ENCODE peak calls at places on chromosomes 2 and 18, in four cellular contexts. S, B, O and P are unnamed samples.

GRCh38 chr18:10160251-10160650 is 246.4 kb downstream of the VAPA start:
- DNase-seq in S (no peak), B (no peak), O (no peak), P (no peak)

GRCh38 chr2:141417246-141417797 is 713.5 kb downstream of the LRP1B start:
- DNase-seq in S (no peak), B (no peak), O (no peak), P (no peak)

GRCh38 chr18:76256897-76257500 is 238.0 kb downstream of the ZNF516 start:
- DNase-seq in S (no peak), B (no peak), O (peak), P (peak)

GRCh38 chr18:31399336-31400032 is 22.9 kb downstream of the DSG4 start:
- DNase-seq in S (no peak), B (no peak), O (no peak), P (peak)

GRCh38 chr2:118844261-118845004 is 3.0 kb downstream of the EN1 start:
- DNase-seq in S (no peak), B (peak), O (peak), P (no peak)

GRCh38 chr2:29530281-29530680 is 391.1 kb downstream of the ALK start:
- DNase-seq in S (no peak), B (no peak), O (no peak), P (no peak)

GRCh38 chr2:190574169-190574568 is 39.6 kb upstream of the NEMP2 start:
- DNase-seq in S (no peak), B (no peak), O (no peak), P (no peak)

GRCh38 chr2:70753031-70753430 is 15.0 kb downstream of the ADD2 start:
- DNase-seq in S (no peak), B (no peak), O (no peak), P (no peak)

GRCh38 chr18:13823707-13824395 is at the start of gene MC5R:
- DNase-seq in S (peak), B (peak), O (peak), P (no peak)

GRCh38 chr18:21331094-21331493 is 89.1 kb downstream of the GREB1L start:
- DNase-seq in S (no peak), B (no peak), O (no peak), P (no peak)

GRCh38 chr2:73716518-73717250 is 20.5 kb downstream of the TPRKB start:
- DNase-seq in S (peak), B (no peak), O (no peak), P (no peak)

GRCh38 chr2:134745023-134745422 is 26.2 kb upstream of the TMEM163 start:
- DNase-seq in S (no peak), B (no peak), O (no peak), P (no peak)

GRCh38 chr18:55875330-55875933 is 287.4 kb upstream of the TCF4 start:
- DNase-seq in S (no peak), B (no peak), O (no peak), P (no peak)

GRCh38 chr18:55868909-55869308 is 280.9 kb upstream of the TCF4 start:
- DNase-seq in S (no peak), B (no peak), O (no peak), P (no peak)

GRCh38 chr18:55869547-55869946 is 281.6 kb upstream of the TCF4 start:
- DNase-seq in S (peak), B (no peak), O (no peak), P (no peak)

GRCh38 chr18:55869965-55870585 is 282.1 kb upstream of the TCF4 start:
- DNase-seq in S (no peak), B (no peak), O (no peak), P (no peak)
- H2AFZ ChIP-seq in S (no peak), B (no peak), O (no peak), P (no peak)

GRCh38 chr18:48790869-48791635 is 159.7 kb downstream of the SMAD7 start:
- DNase-seq in S (no peak), B (no peak), O (no peak), P (no peak)
- H3K27ac ChIP-seq in S (peak), B (no peak), O (no peak), P (peak)

DNA sequence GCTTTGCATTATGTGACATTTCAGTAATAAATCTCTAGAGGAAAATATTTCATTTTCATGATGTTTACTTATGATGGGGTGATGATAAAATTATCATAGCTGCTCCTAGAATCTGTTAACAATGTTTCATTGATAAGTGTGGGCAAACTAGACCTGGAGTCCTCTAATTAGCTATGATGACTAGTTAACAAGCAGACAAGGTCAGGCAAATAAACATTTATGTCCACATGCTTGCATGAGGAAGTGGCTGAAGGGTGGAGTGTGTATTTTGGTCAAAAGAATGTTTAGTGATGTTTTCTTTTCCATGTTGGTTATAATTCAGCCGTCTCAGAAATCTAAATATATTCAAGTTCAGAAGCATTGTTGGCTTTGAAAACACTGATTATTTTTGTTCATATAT is 99.9 kb upstream of the FN1 start:
- DNase-seq in S (peak), B (no peak), O (no peak), P (no peak)
- TF ChIP-seq POLR2AphosphoS5 in S (no peak), B (no peak), O (no peak), P (no peak)

DNA sequence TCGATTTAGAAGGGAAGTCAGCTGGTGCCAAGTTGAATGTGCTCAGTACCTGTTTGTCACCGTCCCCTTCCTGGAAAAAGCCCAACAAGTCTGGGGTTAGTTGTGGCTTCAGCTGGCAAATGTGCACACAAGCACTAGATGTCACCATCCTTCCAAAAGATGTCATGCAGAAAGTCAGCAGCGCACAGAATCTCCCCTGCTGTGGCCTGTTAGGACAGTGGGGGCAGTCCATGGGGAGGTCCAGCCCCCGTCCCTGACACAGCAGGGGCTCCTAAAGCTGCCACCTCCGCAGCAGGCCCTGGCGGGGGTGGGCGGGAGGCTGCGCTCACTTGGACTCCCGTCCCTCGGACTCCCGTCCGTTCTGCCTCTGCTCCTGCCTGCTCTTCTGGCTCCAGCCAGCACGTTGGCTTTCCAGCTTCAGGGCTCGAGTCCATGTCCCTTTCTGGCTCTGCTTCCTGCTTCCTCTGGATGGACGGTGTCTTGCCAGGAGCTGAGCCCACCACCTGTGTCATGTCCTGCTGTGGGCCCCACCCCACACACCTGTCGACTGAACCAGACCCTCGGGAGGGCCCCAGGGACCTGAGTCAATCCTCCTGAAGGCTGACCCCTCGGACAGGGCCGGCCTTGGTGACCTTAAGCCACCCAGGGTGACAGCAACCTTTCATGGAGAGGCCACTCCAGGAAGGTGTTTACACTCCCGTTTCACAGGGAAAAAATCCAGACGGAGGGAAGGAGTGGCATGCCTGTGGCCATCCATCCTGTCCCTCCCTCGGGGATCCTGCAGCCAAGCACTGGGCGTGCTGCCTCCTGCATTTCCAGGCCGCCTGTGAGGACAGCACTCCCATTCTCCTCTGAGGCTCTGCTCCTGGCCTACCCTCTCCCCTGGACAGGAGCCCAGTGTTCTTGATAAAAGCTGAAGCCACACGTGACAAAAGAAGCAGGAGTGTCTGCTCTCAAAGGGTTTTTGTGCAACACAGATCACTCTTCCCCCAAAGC is 8.5 kb downstream of the RAB17 start:
- DNase-seq in S (peak), B (no peak), O (no peak), P (no peak)
- H2AFZ ChIP-seq in S (peak), B (no peak), O (no peak), P (no peak)

DNA sequence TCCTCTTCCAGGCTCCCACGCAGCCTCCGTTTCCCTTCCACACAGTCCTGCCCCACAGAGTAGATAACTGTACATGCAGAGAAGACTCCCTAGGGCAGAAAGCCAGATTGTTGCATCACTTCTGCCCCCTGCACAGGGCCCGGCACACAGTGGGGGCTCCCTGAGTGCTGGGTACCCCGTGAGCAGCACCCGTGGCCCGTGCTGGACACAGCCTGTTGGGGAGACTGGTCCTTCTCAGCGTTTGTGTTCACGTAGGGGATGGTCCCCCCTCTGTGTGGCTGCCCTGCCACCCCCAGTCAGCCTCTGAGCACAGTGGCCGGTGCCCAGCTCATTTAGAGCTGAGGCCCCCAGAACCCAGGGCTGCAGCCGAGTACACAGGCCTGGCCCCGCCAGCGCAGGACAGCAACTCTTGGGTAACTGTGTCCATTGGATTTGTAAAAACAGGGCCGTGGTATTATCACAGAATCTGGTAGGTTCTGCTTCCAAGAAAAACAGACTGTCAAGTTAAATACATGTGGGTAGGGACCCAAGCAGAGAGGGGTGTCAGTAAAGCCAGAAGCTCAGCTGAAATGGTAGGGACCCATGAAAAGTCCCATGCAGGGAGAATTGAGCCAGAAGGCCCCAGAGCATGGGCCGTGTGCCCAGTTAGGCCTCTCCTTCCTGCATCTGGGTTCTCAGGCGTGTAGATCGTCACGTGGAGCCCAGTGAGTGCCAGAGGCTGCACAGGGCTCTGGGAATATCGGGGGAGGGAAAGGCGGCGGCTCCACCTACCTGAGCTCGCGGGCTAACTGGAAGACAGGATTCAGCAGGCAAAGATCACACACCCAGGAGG is 257.3 kb downstream of the ATAD2B start:
- DNase-seq in S (no peak), B (no peak), O (no peak), P (no peak)
- H3K27ac ChIP-seq in S (no peak), B (no peak), O (no peak), P (no peak)

GRCh38 chr2:10019174-10019971 is 24.0 kb upstream of the KLF11 start:
- DNase-seq in S (no peak), B (no peak), O (no peak), P (no peak)
- TF ChIP-seq POLR2AphosphoS5 in S (no peak), B (no peak), O (no peak), P (no peak)

GRCh38 chr2:43139501-43139900 is 86.9 kb downstream of the ZFP36L2 start:
- DNase-seq in S (no peak), B (no peak), O (no peak), P (no peak)
- H2AFZ ChIP-seq in S (no peak), B (no peak), O (no peak), P (no peak)

GRCh38 chr2:105403785-105404698 is 5.2 kb upstream of the FHL2 start:
- DNase-seq in S (peak), B (no peak), O (peak), P (peak)

GRCh38 chr2:105403241-105403784 is 4.5 kb upstream of the FHL2 start:
- DNase-seq in S (peak), B (no peak), O (no peak), P (no peak)

GRCh38 chr2:105400138-105400540 is 1.3 kb upstream of the FHL2 start:
- DNase-seq in S (no peak), B (no peak), O (no peak), P (no peak)

GRCh38 chr2:105402809-105403208 is 4.0 kb upstream of the FHL2 start:
- DNase-seq in S (no peak), B (no peak), O (no peak), P (no peak)

GRCh38 chr2:105401867-105402266 is 3.0 kb upstream of the FHL2 start:
- DNase-seq in S (no peak), B (no peak), O (no peak), P (no peak)
- H3K27ac ChIP-seq in S (no peak), B (no peak), O (no peak), P (no peak)

GRCh38 chr2:96407041-96407918 is 71.7 kb downstream of the NCAPH start:
- DNase-seq in S (peak), B (peak), O (peak), P (peak)
- TF ChIP-seq POLR2AphosphoS5 in S (no peak), B (no peak), O (no peak), P (no peak)